ENCODE peak calls at places on chromosomes 7 and 10, in six cellular contexts. M is adrenal gland, Z is GM12891, E is ovary, C is IMR-90, T is prostate gland. Q is an unnamed sample.

GRCh38 chr10:78756604-78757442 is 311.9 kb upstream of the ZMIZ1 start:
- DNase-seq in M (peak; percentile 82), Z (no peak), E (peak; percentile 49), C (peak; percentile 98), T (peak; percentile 55), Q (peak; percentile 99)

GRCh38 chr10:14533295-14533694 is 202.6 kb upstream of the FRMD4A start:
- DNase-seq in M (no peak), Z (no peak), E (no peak), C (no peak), T (no peak), Q (no peak)

GRCh38 chr10:74947781-74948401 is 121.5 kb downstream of the KAT6B start:
- DNase-seq in M (no peak), Z (no peak), E (no peak), C (no peak), T (no peak), Q (no peak)

GRCh38 chr10:109894516-109894915 is 28.8 kb downstream of the XPNPEP1 start:
- DNase-seq in M (no peak), Z (no peak), E (peak; percentile 70), C (peak; percentile 88), T (peak; percentile 76), Q (no peak)

GRCh38 chr7:116984917-116985316 is 31.6 kb downstream of the ST7 start:
- DNase-seq in M (no peak), Z (no peak), E (no peak), C (peak; percentile 28), T (no peak), Q (no peak)

GRCh38 chr7:41930538-41931262 is 227.8 kb upstream of the INHBA start:
- DNase-seq in M (no peak), Z (no peak), E (no peak), C (peak; percentile 61), T (no peak), Q (peak; percentile 32)

GRCh38 chr10:121910673-121911420 is 17.0 kb downstream of the ATE1 start:
- DNase-seq in M (no peak), Z (no peak), E (no peak), C (peak; percentile 81), T (no peak), Q (no peak)

GRCh38 chr7:74657692-74658170 is at the start of gene GTF2I:
- DNase-seq in M (no peak), Z (no peak), E (no peak), C (no peak), T (no peak), Q (peak; percentile 27)

GRCh38 chr7:52911795-52912194 is 123.6 kb upstream of the POM121L12 start:
- DNase-seq in M (no peak), Z (no peak), E (no peak), C (no peak), T (no peak), Q (no peak)

GRCh38 chr10:117804470-117805011 is 242.2 kb downstream of the RAB11FIP2 start:
- DNase-seq in M (no peak), Z (no peak), E (no peak), C (no peak), T (peak; percentile 12), Q (no peak)

GRCh38 chr10:132716691-132717490 is 69.1 kb downstream of the NKX6-2 start:
- DNase-seq in M (no peak), Z (no peak), E (peak; percentile 12), C (no peak), T (no peak), Q (no peak)

GRCh38 chr7:26202019-26202985 is 757 bp downstream of the CBX3 start:
- DNase-seq in M (peak; percentile 79), Z (no peak), E (peak; percentile 83), C (no peak), T (no peak), Q (no peak)

GRCh38 chr10:21519981-21520436 is 5.5 kb downstream of the SKIDA1 start:
- DNase-seq in M (no peak), Z (no peak), E (no peak), C (peak; percentile 84), T (peak; percentile 19), Q (no peak)

GRCh38 chr10:92758594-92758993 is 68.8 kb downstream of the HHEX start:
- DNase-seq in M (no peak), Z (no peak), E (no peak), C (no peak), T (no peak), Q (no peak)

GRCh38 chr10:102511562-102512274 is 7.9 kb downstream of the SUFU start:
- DNase-seq in M (no peak), Z (peak; percentile 46), E (no peak), C (no peak), T (no peak), Q (no peak)

GRCh38 chr7:101602484-101603241 is 26.4 kb downstream of the MYL10 start:
- DNase-seq in M (peak; percentile 81), Z (peak; percentile 83), E (peak; percentile 72), C (peak; percentile 67), T (peak; percentile 72), Q (peak; percentile 81)

GRCh38 chr10:131032329-131033165 is 279.0 kb downstream of the TCERG1L start:
- DNase-seq in M (no peak), Z (no peak), E (no peak), C (no peak), T (no peak), Q (no peak)

GRCh38 chr10:12876266-12876665 is 125.2 kb downstream of the CCDC3 start:
- DNase-seq in M (no peak), Z (no peak), E (no peak), C (no peak), T (no peak), Q (no peak)

GRCh38 chr10:71138126-71138860 is 74.1 kb upstream of the UNC5B start:
- DNase-seq in M (no peak), Z (no peak), E (no peak), C (no peak), T (no peak), Q (no peak)

GRCh38 chr10:72379062-72379461 is 24.3 kb upstream of the DNAJB12 start:
- DNase-seq in M (no peak), Z (no peak), E (no peak), C (no peak), T (no peak), Q (no peak)

GRCh38 chr10:94725871-94726270 is 36.6 kb upstream of the CYP2C19 start:
- DNase-seq in M (no peak), Z (no peak), E (no peak), C (no peak), T (no peak), Q (no peak)

GRCh38 chr7:44051611-44052220 is 7.2 kb downstream of the DBNL start:
- DNase-seq in M (no peak), Z (no peak), E (no peak), C (no peak), T (no peak), Q (no peak)

GRCh38 chr7:491292-491957 is 28.2 kb downstream of the PDGFA start:
- DNase-seq in M (no peak), Z (no peak), E (no peak), C (no peak), T (no peak), Q (no peak)

GRCh38 chr7:492714-493065 is 27.0 kb downstream of the PDGFA start:
- DNase-seq in M (no peak), Z (no peak), E (no peak), C (no peak), T (no peak), Q (no peak)

GRCh38 chr7:489876-490275 is 29.8 kb downstream of the PDGFA start:
- DNase-seq in M (no peak), Z (no peak), E (no peak), C (no peak), T (no peak), Q (no peak)

GRCh38 chr7:491958-492713 is 27.5 kb downstream of the PDGFA start:
- DNase-seq in M (no peak), Z (no peak), E (no peak), C (no peak), T (no peak), Q (no peak)

GRCh38 chr7:490461-491291 is 29.0 kb downstream of the PDGFA start:
- DNase-seq in M (no peak), Z (no peak), E (no peak), C (no peak), T (peak; percentile 52), Q (no peak)
- TF ChIP-seq POLR2A in M (no peak), Z (no peak), E (no peak), C (no peak), T (no peak), Q (no peak)

GRCh38 chr7:150784120-150784736 is 15.9 kb downstream of the TMEM176B start:
- DNase-seq in M (no peak), Z (no peak), E (no peak), C (no peak), T (no peak), Q (no peak)
- TF ChIP-seq POLR2A in M (no peak), Z (no peak), E (no peak), C (no peak), T (no peak), Q (no peak)

GRCh38 chr7:65006094-65006992 is at the start of gene ERV3-1:
- DNase-seq in M (peak; percentile 94), Z (peak; percentile 74), E (peak; percentile 95), C (peak; percentile 93), T (peak; percentile 97), Q (peak; percentile 65)
- TF ChIP-seq POLR2A in M (peak; percentile 99), Z (peak; percentile 97), E (peak; percentile 91), C (peak; percentile 96), T (peak; percentile 95), Q (peak; percentile 84)

GRCh38 chr7:32681174-32681518 is 185.9 kb downstream of the AVL9 start:
- DNase-seq in M (no peak), Z (no peak), E (no peak), C (no peak), T (no peak), Q (no peak)

GRCh38 chr7:32677593-32677992 is 182.3 kb downstream of the AVL9 start:
- DNase-seq in M (no peak), Z (no peak), E (no peak), C (no peak), T (no peak), Q (no peak)

GRCh38 chr7:32679192-32679591 is 183.9 kb downstream of the AVL9 start:
- DNase-seq in M (no peak), Z (no peak), E (no peak), C (no peak), T (no peak), Q (no peak)

GRCh38 chr7:32676249-32676941 is 181.1 kb downstream of the AVL9 start:
- DNase-seq in M (no peak), Z (no peak), E (no peak), C (no peak), T (no peak), Q (no peak)

DNA sequence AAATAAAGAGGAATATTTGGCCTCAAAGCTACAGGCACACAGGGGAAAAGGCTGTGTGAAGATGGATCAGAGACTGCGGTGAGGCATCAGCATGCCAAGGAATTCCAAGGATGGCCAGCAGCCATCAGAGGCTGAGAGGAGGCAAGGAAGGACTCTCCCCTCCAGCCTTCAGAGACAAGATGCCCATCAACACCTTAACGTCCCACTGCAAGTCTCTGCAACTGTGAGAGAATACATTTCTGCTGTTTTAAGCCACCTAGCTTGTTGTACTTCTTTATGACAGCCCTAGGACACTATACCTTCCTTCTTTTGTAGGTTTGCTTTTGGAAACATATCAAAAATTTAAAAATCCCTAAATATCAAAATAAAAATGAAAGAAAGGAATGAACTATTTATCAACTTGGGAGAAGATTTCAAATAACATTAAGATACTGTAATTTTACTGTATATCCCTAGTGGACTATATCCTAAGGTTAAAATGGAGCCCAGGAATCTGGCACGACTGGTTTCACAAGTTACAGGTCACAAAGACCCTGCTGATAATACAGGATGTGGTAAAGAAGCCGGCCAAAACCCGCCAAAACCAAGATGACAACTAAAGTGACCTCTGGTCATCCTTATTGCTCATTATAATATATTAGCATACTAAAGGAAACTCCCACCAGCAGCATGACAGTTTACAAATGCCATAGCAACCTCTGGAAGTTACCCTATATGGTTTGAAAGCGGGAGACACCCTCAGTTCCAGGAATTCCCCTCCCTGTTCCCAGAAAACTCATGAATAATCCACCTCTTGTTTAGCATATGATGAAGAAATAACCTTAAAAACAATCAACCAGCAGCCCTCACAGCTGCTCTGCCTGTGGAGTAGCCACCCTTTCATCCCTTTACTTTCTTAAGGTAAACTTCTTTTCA is 185.2 kb downstream of the AVL9 start:
- DNase-seq in M (no peak), Z (no peak), E (no peak), C (peak; percentile 80), T (peak; percentile 33), Q (no peak)
- TF ChIP-seq POLR2A in M (no peak), Z (no peak), E (no peak), C (no peak), T (no peak), Q (no peak)